ENCODE peak calls at places on chromosomes 4 and X, in seven cellular contexts. G is H1; F is GM23248; L is CD4-positive, alpha-beta memory T cell; T is transverse colon; S is pancreas; D is NT2/D1. P is an unnamed sample. For H3K9me3, the result is how much of the 10 kb centered on the place peaks cover.

GRCh38 chrX:21926527-21927278 is 13.8 kb upstream of the SMS start:
- DNase-seq in G (no peak), F (peak), L (no peak), T (no peak), S (no peak), D (peak), P (no peak)

GRCh38 chrX:40867352-40867751 is 132.0 kb upstream of the MED14 start:
- DNase-seq in G (no peak), F (peak), L (no peak), T (no peak), S (peak), D (no peak), P (no peak)

GRCh38 chr4:125235971-125236370 is 78.8 kb upstream of the FAT4 start:
- DNase-seq in G (no peak), F (no peak), L (no peak), T (no peak), S (no peak), D (no peak), P (no peak)

GRCh38 chr4:4717692-4718091 is 141.8 kb upstream of the MSX1 start:
- DNase-seq in G (no peak), F (no peak), L (no peak), T (no peak), S (no peak), D (no peak), P (no peak)

GRCh38 chrX:2185341-2186082 is 315.3 kb downstream of the DHRSX start:
- DNase-seq in G (no peak), F (no peak), L (no peak), T (no peak), S (no peak), D (no peak), P (no peak)

GRCh38 chrX:145848857-145849256 is 31.2 kb downstream of the SLITRK2 start:
- DNase-seq in G (no peak), F (no peak), L (no peak), T (no peak), S (no peak), D (no peak), P (no peak)

GRCh38 chrX:17854521-17854920 is 6.6 kb downstream of the RAI2 start:
- DNase-seq in G (no peak), F (no peak), L (no peak), T (no peak), S (no peak), D (no peak), P (no peak)

GRCh38 chr4:130026185-130026584 is 930.2 kb downstream of the C4orf33 start:
- DNase-seq in G (peak), F (no peak), L (no peak), T (no peak), S (no peak), D (peak), P (no peak)

GRCh38 chrX:96770315-96770714 is 85.7 kb downstream of the DIAPH2 start:
- DNase-seq in G (no peak), F (peak), L (peak), T (no peak), S (no peak), D (no peak), P (no peak)

GRCh38 chr4:126727461-126727860 is 905.3 kb upstream of the INTU start:
- DNase-seq in G (no peak), F (peak), L (no peak), T (no peak), S (no peak), D (no peak), P (no peak)

GRCh38 chr4:14335872-14336271 is 666.4 kb upstream of the CPEB2 start:
- DNase-seq in G (no peak), F (no peak), L (no peak), T (no peak), S (no peak), D (no peak), P (no peak)

GRCh38 chr4:185520119-185520518 is 15.2 kb downstream of the PDLIM3 start:
- DNase-seq in G (no peak), F (no peak), L (no peak), T (no peak), S (no peak), D (no peak), P (no peak)

GRCh38 chrX:112857478-112857878 is 16.8 kb upstream of the AMOT start:
- DNase-seq in G (no peak), F (no peak), L (no peak), T (no peak), S (no peak), D (no peak), P (no peak)

GRCh38 chr4:183257808-183258207 is 62.3 kb downstream of the CLDN22 start:
- DNase-seq in G (no peak), F (no peak), L (no peak), T (no peak), S (no peak), D (no peak), P (no peak)

GRCh38 chr4:107774681-107775080 is 50.1 kb upstream of the SGMS2 start:
- DNase-seq in G (no peak), F (no peak), L (no peak), T (no peak), S (no peak), D (no peak), P (no peak)

GRCh38 chr4:187071896-187072295 is 348.2 kb upstream of the FAT1 start:
- DNase-seq in G (no peak), F (no peak), L (no peak), T (no peak), S (no peak), D (no peak), P (no peak)

GRCh38 chrX:118698516-118699247 is 28.7 kb upstream of the IL13RA1 start:
- DNase-seq in G (no peak), F (peak), L (no peak), T (no peak), S (no peak), D (no peak), P (no peak)

GRCh38 chr4:154807042-154807630 is 26.1 kb downstream of the RBM46 start:
- DNase-seq in G (no peak), F (peak), L (peak), T (no peak), S (no peak), D (no peak), P (no peak)

GRCh38 chr4:75015627-75016026 is 82.7 kb downstream of the PARM1 start:
- DNase-seq in G (no peak), F (no peak), L (no peak), T (no peak), S (no peak), D (no peak), P (peak)

GRCh38 chr4:37780444-37781133 is 45.9 kb upstream of the PGM2 start:
- DNase-seq in G (no peak), F (peak), L (peak), T (peak), S (no peak), D (no peak), P (no peak)

GRCh38 chr4:173051697-173052096 is 116.9 kb upstream of the GALNT7 start:
- DNase-seq in G (no peak), F (no peak), L (no peak), T (no peak), S (no peak), D (no peak), P (no peak)

GRCh38 chrX:149198980-149199732 is 305.9 kb downstream of the IDS start:
- DNase-seq in G (no peak), F (no peak), L (no peak), T (no peak), S (no peak), D (no peak), P (no peak)

GRCh38 chr4:152225680-152226079 is 310.2 kb downstream of the FBXW7 start:
- DNase-seq in G (no peak), F (no peak), L (no peak), T (no peak), S (no peak), D (no peak), P (no peak)

GRCh38 chr4:8195431-8195830 is 3.7 kb upstream of the SH3TC1 start:
- DNase-seq in G (no peak), F (no peak), L (no peak), T (no peak), S (no peak), D (no peak), P (no peak)

GRCh38 chrX:13471269-13471668 is 98.1 kb upstream of the EGFL6 start:
- DNase-seq in G (no peak), F (no peak), L (no peak), T (no peak), S (no peak), D (no peak), P (no peak)

GRCh38 chr4:31959972-31960371 is 1239.8 kb downstream of the PCDH7 start:
- DNase-seq in G (no peak), F (no peak), L (no peak), T (no peak), S (no peak), D (no peak), P (no peak)

GRCh38 chrX:47482065-47482511 is 934 bp downstream of the ZNF41 start:
- DNase-seq in G (no peak), F (no peak), L (peak), T (no peak), S (no peak), D (no peak), P (no peak)

GRCh38 chr4:78784255-78784654 is 8.1 kb downstream of the BMP2K start:
- DNase-seq in G (no peak), F (peak), L (no peak), T (no peak), S (no peak), D (no peak), P (no peak)

GRCh38 chr4:142516686-142517145 is 329.4 kb downstream of the INPP4B start:
- DNase-seq in G (no peak), F (peak), L (no peak), T (no peak), S (no peak), D (no peak), P (no peak)

GRCh38 chrX:13380230-13380629 is 60.4 kb upstream of the ATXN3L start:
- DNase-seq in G (no peak), F (peak), L (no peak), T (no peak), S (no peak), D (no peak), P (no peak)

GRCh38 chrX:13651150-13651549 is 1.8 kb upstream of the TCEANC start:
- DNase-seq in G (no peak), F (no peak), L (no peak), T (no peak), S (no peak), D (no peak), P (no peak)

GRCh38 chrX:50988649-50989048 is 78.1 kb downstream of the BMP15 start:
- DNase-seq in G (no peak), F (peak), L (no peak), T (no peak), S (peak), D (peak), P (no peak)

GRCh38 chrX:67619253-67619652 is 75.4 kb downstream of the AR start:
- DNase-seq in G (no peak), F (peak), L (no peak), T (no peak), S (no peak), D (no peak), P (no peak)

DNA sequence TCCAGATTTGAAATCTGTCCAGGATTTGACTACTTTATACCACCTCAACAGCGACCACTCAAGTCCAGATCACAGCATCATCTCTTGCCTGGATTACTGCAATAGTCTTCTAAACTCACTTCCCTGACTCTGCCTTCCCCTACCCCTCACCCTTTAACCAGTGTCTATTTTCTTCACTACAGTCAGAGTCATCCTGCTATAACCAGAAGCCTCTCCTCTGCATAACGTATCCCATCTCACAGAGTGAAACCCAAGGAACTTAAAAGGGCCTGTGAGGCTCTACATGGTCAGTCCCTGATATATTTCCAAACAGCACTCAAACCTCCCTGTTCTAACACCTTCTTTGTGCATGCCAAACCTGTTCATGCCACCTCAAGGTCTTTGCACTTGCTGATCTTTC is 40.7 kb upstream of the SCOC start:
- DNase-seq in G (no peak), F (no peak), L (no peak), T (no peak), S (no peak), D (no peak), P (no peak)
- H3K9me3 ChIP-seq in G (under half), F (under half), L (under half), T (under half), S (under half), D (under half), P (under half)

DNA sequence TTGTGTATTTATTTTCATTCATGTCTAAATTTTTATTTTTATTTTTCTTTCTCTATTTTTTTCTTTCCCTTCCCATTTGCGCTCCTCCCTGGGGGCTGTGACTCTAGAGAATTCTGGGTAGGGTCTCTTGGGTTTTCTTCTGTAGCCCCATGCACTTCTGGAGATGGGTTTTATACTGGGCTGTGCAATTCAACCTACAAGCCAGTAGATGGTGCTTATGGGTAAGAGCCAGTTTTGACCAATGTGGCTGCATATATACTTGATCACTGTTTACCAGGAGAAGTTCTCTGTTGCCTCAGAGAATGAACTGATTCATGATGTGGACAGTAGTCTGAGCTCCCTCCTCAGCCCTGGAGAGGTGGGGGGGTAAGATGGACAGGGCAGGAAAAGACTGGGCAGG is 614.6 kb downstream of the PCDH19 start:
- DNase-seq in G (no peak), F (peak), L (no peak), T (no peak), S (no peak), D (no peak), P (no peak)
- H3K9me3 ChIP-seq in G (under half), F (under half), L (under half), T (under half), S (under half), D (under half), P (under half)

GRCh38 chrX:63471004-63471403 is 119.9 kb upstream of the SPIN4 start:
- DNase-seq in G (no peak), F (no peak), L (no peak), T (no peak), S (no peak), D (no peak), P (no peak)

GRCh38 chrX:63475200-63475599 is 124.1 kb upstream of the SPIN4 start:
- DNase-seq in G (no peak), F (no peak), L (no peak), T (no peak), S (no peak), D (no peak), P (no peak)

GRCh38 chrX:63466690-63467089 is 115.6 kb upstream of the SPIN4 start:
- DNase-seq in G (no peak), F (no peak), L (no peak), T (no peak), S (no peak), D (no peak), P (no peak)

GRCh38 chrX:63470506-63470905 is 119.4 kb upstream of the SPIN4 start:
- DNase-seq in G (no peak), F (no peak), L (no peak), T (no peak), S (no peak), D (peak), P (no peak)
- H3K9me3 ChIP-seq in G (under half), F (under half), L (under half), T (under half), S (under half), D (half or more), P (under half)

GRCh38 chr4:21013501-21013900 is 313.2 kb downstream of the PACRGL start:
- DNase-seq in G (no peak), F (no peak), L (no peak), T (no peak), S (no peak), D (no peak), P (no peak)

GRCh38 chr4:21009956-21010355 is 309.7 kb downstream of the PACRGL start:
- DNase-seq in G (no peak), F (no peak), L (no peak), T (no peak), S (no peak), D (no peak), P (no peak)

GRCh38 chr4:21005647-21006046 is 305.4 kb downstream of the PACRGL start:
- DNase-seq in G (no peak), F (no peak), L (no peak), T (no peak), S (no peak), D (no peak), P (no peak)

GRCh38 chr4:21012851-21013331 is 312.6 kb downstream of the PACRGL start:
- DNase-seq in G (no peak), F (no peak), L (no peak), T (no peak), S (no peak), D (no peak), P (no peak)

GRCh38 chr4:21011106-21011505 is 310.8 kb downstream of the PACRGL start:
- DNase-seq in G (no peak), F (no peak), L (no peak), T (no peak), S (no peak), D (no peak), P (no peak)
- H3K9me3 ChIP-seq in G (under half), F (under half), L (under half), T (under half), S (under half), D (under half), P (under half)

GRCh38 chrX:136529795-136530194 is 2.2 kb upstream of the VGLL1 start:
- DNase-seq in G (no peak), F (no peak), L (no peak), T (no peak), S (no peak), D (no peak), P (no peak)
- H3K9me3 ChIP-seq in G (under half), F (under half), L (under half), T (under half), S (under half), D (under half), P (under half)

GRCh38 chrX:144494069-144494468 is 610.2 kb downstream of the UBE2NL start:
- DNase-seq in G (no peak), F (no peak), L (no peak), T (no peak), S (no peak), D (no peak), P (no peak)
- H3K9me3 ChIP-seq in G (under half), F (under half), L (under half), T (under half), S (under half), D (under half), P (under half)

GRCh38 chr4:53696956-53697685 is 105.8 kb upstream of the LNX1 start:
- DNase-seq in G (no peak), F (no peak), L (no peak), T (no peak), S (no peak), D (no peak), P (no peak)
- H3K9me3 ChIP-seq in G (under half), F (under half), L (under half), T (under half), S (under half), D (under half), P (under half)

P was measured in lung.